ENCODE peak calls at places on chromosome 17, in four cellular contexts. A, L, C and I are unnamed samples.

GRCh38 chr17:12046786-12047185 is 26.1 kb downstream of the MAP2K4 start:
- DNase-seq in C (no peak), L (no peak), A (no peak), I (no peak)

GRCh38 chr17:16419929-16420271 is 4.5 kb downstream of the TRPV2 start:
- DNase-seq in C (peak), L (no peak), A (no peak), I (no peak)

GRCh38 chr17:37827905-37828304 is 83.0 kb upstream of the HNF1B start:
- DNase-seq in A (no peak), L (no peak), C (no peak), I (no peak)

GRCh38 chr17:39636587-39636926 is 387 bp upstream of the STARD3 start:
- DNase-seq in A (no peak), C (no peak), L (no peak), I (no peak)

GRCh38 chr17:5864910-5865657 is 205.1 kb upstream of the WSCD1 start:
- DNase-seq in L (no peak), C (no peak), A (no peak), I (no peak)

GRCh38 chr17:39765766-39766165 is 28.0 kb downstream of the GRB7 start:
- DNase-seq in A (no peak), L (no peak), C (no peak), I (no peak)

GRCh38 chr17:76968707-76969597 is 100.7 kb downstream of the MGAT5B start:
- DNase-seq in A (no peak), L (peak), C (peak), I (peak)

GRCh38 chr17:59611503-59611902 is 8.2 kb upstream of the CLTC start:
- DNase-seq in L (no peak), C (no peak), A (no peak), I (no peak)

GRCh38 chr17:38898291-38898679 is 27.1 kb upstream of the LASP1NB start:
- DNase-seq in C (no peak), A (no peak), L (no peak), I (no peak)

GRCh38 chr17:78101542-78101941 is 27.0 kb downstream of the TMC6 start:
- DNase-seq in L (no peak), C (no peak), A (no peak), I (no peak)

GRCh38 chr17:9839433-9839832 is 13.7 kb downstream of the GLP2R start:
- DNase-seq in A (no peak), C (peak), L (no peak), I (no peak)

GRCh38 chr17:35588196-35588920 is 1.2 kb downstream of the AP2B1 start:
- DNase-seq in A (no peak), L (no peak), C (peak), I (no peak)

GRCh38 chr17:72890711-72891110 is 201.8 kb downstream of the SLC39A11 start:
- DNase-seq in C (peak), A (no peak), L (no peak), I (no peak)

GRCh38 chr17:5418858-5419355 is 555 bp downstream of the NUP88 start:
- DNase-seq in A (no peak), C (peak), L (no peak), I (no peak)

GRCh38 chr17:75640556-75641119 is 7.4 kb downstream of the SMIM5 start:
- DNase-seq in C (no peak), L (no peak), A (no peak), I (no peak)

GRCh38 chr17:11564483-11565380 is 33.5 kb upstream of the DNAH9 start:
- DNase-seq in L (no peak), C (no peak), A (no peak), I (no peak)